ENCODE peak calls at places on chromosome 2, in six cellular contexts. H is HepG2, E is GM12878, V is A549, Z is IMR-90, D is K562. U is an unnamed sample.

GRCh38 chr2:71619230-71619741 is 165.9 kb downstream of the DYSF start:
- DNase-seq in H (no peak), V (no peak), Z (no peak), E (no peak), D (no peak), U (no peak)

GRCh38 chr2:520663-521340 is 156.4 kb downstream of the TMEM18 start:
- DNase-seq in D (no peak), H (no peak), V (no peak), Z (no peak), E (no peak), U (no peak)

GRCh38 chr2:217105733-217106649 is 246.1 kb upstream of the TNP1 start:
- DNase-seq in E (no peak), H (no peak), V (peak; percentile 43), Z (peak; percentile 95), D (peak; percentile 51), U (no peak)

GRCh38 chr2:64792995-64793639 is 139.4 kb upstream of the SERTAD2 start:
- DNase-seq in V (no peak), D (no peak), H (no peak), Z (peak; percentile 53), E (no peak), U (no peak)

GRCh38 chr2:9800975-9801723 is 42.1 kb upstream of the TAF1B start:
- DNase-seq in E (no peak), H (peak; percentile 30), D (peak; percentile 69), Z (peak; percentile 63), V (no peak), U (no peak)

GRCh38 chr2:131036269-131036668 is 57.0 kb downstream of the FAM168B start:
- DNase-seq in D (no peak), H (no peak), E (no peak), V (no peak), Z (no peak), U (no peak)

GRCh38 chr2:3827673-3828575 is 124.5 kb downstream of the DCDC2C start:
- DNase-seq in Z (peak; percentile 36), H (no peak), V (peak; percentile 60), D (peak; percentile 34), E (no peak), U (peak; percentile 29)

GRCh38 chr2:65281626-65282351 is 54.2 kb downstream of the ACTR2 start:
- DNase-seq in D (no peak), H (no peak), Z (peak; percentile 33), V (no peak), E (no peak), U (no peak)

GRCh38 chr2:5064687-5065086 is 627.5 kb upstream of the SOX11 start:
- DNase-seq in Z (no peak), V (no peak), H (no peak), D (no peak), E (no peak), U (no peak)

GRCh38 chr2:143885461-143885860 is 634.5 kb downstream of the ZEB2 start:
- DNase-seq in D (no peak), E (no peak), V (no peak), Z (peak; percentile 3), H (no peak), U (no peak)

GRCh38 chr2:69114534-69114933 is 101.6 kb downstream of the ANTXR1 start:
- DNase-seq in V (no peak), E (no peak), Z (no peak), D (no peak), H (no peak), U (no peak)

GRCh38 chr2:177165731-177166711 is 46.6 kb upstream of the HNRNPA3 start:
- DNase-seq in V (no peak), E (peak; percentile 81), D (no peak), Z (peak; percentile 40), H (peak; percentile 91), U (no peak)

GRCh38 chr2:86807462-86808275 is 17.0 kb upstream of the CD8A start:
- DNase-seq in V (peak; percentile 77), H (peak; percentile 56), D (no peak), E (no peak), Z (no peak), U (peak; percentile 65)

GRCh38 chr2:73239776-73240175 is 5.7 kb downstream of the CCT7 start:
- DNase-seq in E (no peak), D (no peak), Z (peak; percentile 73), H (no peak), V (no peak), U (no peak)

GRCh38 chr2:101803128-101803527 is 105.6 kb downstream of the MAP4K4 start:
- DNase-seq in E (no peak), D (no peak), H (peak; percentile 79), V (no peak), Z (peak; percentile 61), U (no peak)

GRCh38 chr2:83196225-83196624 is 1262.9 kb downstream of the SUCLG1 start:
- DNase-seq in E (no peak), Z (peak; percentile 42), H (peak; percentile 12), V (no peak), D (no peak), U (no peak)

GRCh38 chr2:172516299-172516698 is 39.6 kb upstream of the PDK1 start:
- DNase-seq in H (no peak), E (no peak), Z (peak; percentile 93), D (no peak), V (no peak), U (no peak)

GRCh38 chr2:227398684-227399398 is 11.1 kb upstream of the SCYGR1 start:
- DNase-seq in D (no peak), Z (no peak), V (no peak), H (no peak), E (no peak), U (no peak)

GRCh38 chr2:97913846-97914245 is 81.9 kb downstream of the TMEM131 start:
- DNase-seq in E (no peak), V (no peak), H (no peak), D (no peak), Z (no peak), U (no peak)

GRCh38 chr2:10531874-10532273 is 83.7 kb upstream of the ODC1 start:
- DNase-seq in D (no peak), H (no peak), V (no peak), Z (no peak), E (no peak), U (no peak)

GRCh38 chr2:147524912-147525311 is 319.9 kb upstream of the ACVR2A start:
- DNase-seq in H (no peak), E (no peak), V (no peak), D (no peak), Z (no peak), U (no peak)

GRCh38 chr2:147789720-147790119 is 55.1 kb upstream of the ACVR2A start:
- DNase-seq in E (no peak), D (no peak), Z (peak; percentile 77), H (no peak), V (no peak), U (no peak)

GRCh38 chr2:239027431-239028252 is 179.8 kb downstream of the TWIST2 start:
- DNase-seq in D (no peak), V (no peak), Z (no peak), H (no peak), E (no peak), U (no peak)
- TF ChIP-seq BHLHE40 in D (no peak), V (no peak), Z (no peak), H (no peak), E (no peak), U (no peak)

DNA sequence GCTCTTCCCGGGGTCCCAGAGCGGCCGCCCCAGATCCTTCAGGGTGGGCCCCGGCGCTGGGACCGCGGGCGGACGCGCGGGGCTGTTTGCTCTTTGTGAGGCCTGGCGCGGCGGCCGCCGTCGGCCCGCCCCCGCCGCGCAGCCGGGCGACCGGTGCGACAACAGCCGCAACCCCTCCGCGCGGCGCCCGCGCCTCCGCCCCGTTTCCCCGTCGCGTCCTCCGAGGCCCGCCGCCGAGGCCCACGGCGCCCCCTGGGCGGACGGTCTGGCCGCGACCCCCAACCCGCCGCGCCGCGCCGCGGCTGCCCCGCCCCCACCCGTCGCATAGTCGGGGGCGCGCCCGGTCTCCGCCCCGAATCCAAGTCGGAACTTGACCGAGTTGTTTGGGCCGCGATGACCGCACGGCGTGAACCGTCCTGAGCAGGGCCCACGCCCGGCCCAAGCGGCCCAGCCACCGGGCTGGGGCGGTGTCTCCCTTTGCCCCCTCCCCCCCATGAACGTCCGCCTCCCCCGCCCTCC is 448 bp downstream of the YPEL5 start:
- DNase-seq in V (no peak), H (no peak), E (no peak), Z (no peak), D (peak; percentile 35), U (no peak)
- TF ChIP-seq BHLHE40 in V (no peak), H (no peak), E (no peak), Z (no peak), D (no peak), U (no peak)

GRCh38 chr2:16727256-16727655 is 61.6 kb upstream of the CYRIA start:
- DNase-seq in V (no peak), Z (peak; percentile 23), E (no peak), D (no peak), H (no peak), U (no peak)

GRCh38 chr2:16726577-16726976 is 60.9 kb upstream of the CYRIA start:
- DNase-seq in H (no peak), E (no peak), Z (no peak), V (no peak), D (no peak), U (no peak)

GRCh38 chr2:16728742-16729141 is 63.1 kb upstream of the CYRIA start:
- DNase-seq in V (no peak), H (no peak), E (no peak), D (no peak), Z (no peak), U (no peak)

GRCh38 chr2:16729901-16730300 is 64.3 kb upstream of the CYRIA start:
- DNase-seq in Z (no peak), D (no peak), E (no peak), V (no peak), H (no peak), U (no peak)

DNA sequence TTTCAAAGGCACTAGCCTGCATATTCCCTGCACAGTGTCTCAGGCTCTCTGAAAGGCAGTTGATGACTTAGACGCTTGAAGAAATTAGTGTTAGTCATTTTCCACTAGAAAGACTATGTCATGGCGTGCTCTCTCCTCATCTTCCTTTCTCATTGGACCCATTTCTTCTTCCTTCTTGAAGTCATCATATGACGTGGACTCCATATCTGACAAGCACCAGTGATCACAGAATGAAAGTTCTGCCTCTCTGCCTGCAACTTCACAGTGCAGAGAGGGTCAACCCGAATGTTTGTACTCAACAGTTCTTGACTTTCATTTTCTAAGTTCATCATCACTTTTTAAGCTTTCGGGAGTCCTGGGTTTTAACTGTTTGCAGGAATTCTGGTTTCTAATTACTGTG is 63.7 kb upstream of the CYRIA start:
- DNase-seq in E (no peak), H (no peak), V (no peak), Z (no peak), D (no peak), U (no peak)
- TF ChIP-seq BHLHE40 in E (no peak), H (no peak), V (no peak), Z (no peak), D (no peak), U (no peak)

DNA sequence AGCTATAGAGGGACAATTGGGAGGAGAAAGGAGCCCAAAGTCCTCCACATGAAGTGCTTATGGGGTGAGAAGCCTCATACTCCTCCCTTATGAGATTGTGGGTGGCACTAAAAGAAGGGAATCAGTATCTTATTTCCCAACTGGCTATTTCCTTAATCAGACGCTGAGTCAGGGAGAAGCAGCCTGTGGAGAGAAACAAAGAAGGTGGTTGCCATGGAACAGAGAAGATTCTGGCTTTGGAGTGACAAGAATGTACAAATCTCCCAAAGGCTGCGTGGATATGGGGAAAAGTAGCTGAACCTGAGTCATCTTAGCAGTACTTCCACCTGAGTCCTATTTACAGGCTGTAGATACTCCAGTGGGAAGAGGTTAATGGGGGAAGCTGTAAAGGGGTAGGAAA is 115.8 kb upstream of the CWC22 start:
- DNase-seq in E (no peak), H (no peak), V (no peak), Z (peak; percentile 62), D (no peak), U (no peak)
- TF ChIP-seq BHLHE40 in E (no peak), H (no peak), V (no peak), Z (no peak), D (no peak), U (no peak)

U was measured in HEK293T.